ENCODE peak calls at places on chromosomes 3 and 15, in seven cellular contexts. M, Z, H, R, T, L and E are unnamed samples.

GRCh38 chr15:66452971-66453580 is 44.5 kb downstream of the SNAPC5 start:
- DNase-seq in Z (no peak), M (no peak), T (no peak), H (no peak), L (no peak), R (no peak), E (no peak)

GRCh38 chr15:55977225-55977624 is 16.2 kb downstream of the NEDD4 start:
- DNase-seq in T (no peak), M (peak), Z (peak), L (no peak), R (no peak), H (no peak), E (peak)

GRCh38 chr15:96561593-96561992 is 231.1 kb downstream of the NR2F2 start:
- DNase-seq in T (no peak), Z (no peak), L (no peak), M (no peak), H (no peak), R (no peak), E (no peak)

GRCh38 chr15:100669260-100669659 is 66.9 kb downstream of the ASB7 start:
- DNase-seq in H (no peak), L (no peak), R (no peak), Z (no peak), T (no peak), M (no peak), E (no peak)

GRCh38 chr15:64521726-64522164 is 61.4 kb downstream of the ZNF609 start:
- DNase-seq in T (peak), R (peak), M (peak), Z (peak), L (peak), H (no peak), E (peak)

GRCh38 chr3:62597481-62597880 is 224.1 kb upstream of the FEZF2 start:
- DNase-seq in H (no peak), R (no peak), M (no peak), L (no peak), Z (no peak), T (no peak), E (no peak)

GRCh38 chr3:150497956-150498355 is 48.3 kb downstream of the SERP1 start:
- DNase-seq in Z (peak), L (no peak), T (peak), M (peak), R (no peak), H (peak), E (peak)

GRCh38 chr3:9934235-9934621 is 594 bp downstream of the CRELD1 start:
- DNase-seq in Z (no peak), M (peak), T (no peak), L (peak), H (no peak), R (peak), E (no peak)

GRCh38 chr3:29144807-29145206 is 136.1 kb upstream of the RBMS3 start:
- DNase-seq in T (no peak), M (peak), Z (peak), H (no peak), R (no peak), L (no peak), E (peak)

GRCh38 chr3:187088701-187089100 is 50.6 kb downstream of the RPL39L start:
- DNase-seq in H (no peak), L (no peak), R (no peak), Z (no peak), M (no peak), T (no peak), E (no peak)

GRCh38 chr3:38168151-38168987 is 3.0 kb downstream of the OXSR1 start:
- DNase-seq in Z (peak), L (no peak), R (no peak), H (no peak), T (peak), M (peak), E (peak)

GRCh38 chr15:89625716-89626115 is 29.6 kb downstream of the KIF7 start:
- DNase-seq in Z (no peak), L (peak), H (no peak), T (no peak), R (no peak), M (no peak), E (no peak)

GRCh38 chr15:78437107-78437761 is 782 bp upstream of the IREB2 start:
- DNase-seq in H (no peak), R (no peak), L (peak), T (peak), Z (no peak), M (no peak), E (no peak)

GRCh38 chr3:126531051-126531330 is 7.0 kb downstream of the CHST13 start:
- DNase-seq in Z (no peak), T (no peak), R (no peak), L (no peak), H (no peak), M (no peak), E (no peak)

GRCh38 chr3:53949541-53949940 is 57.9 kb upstream of the SELENOK start:
- DNase-seq in T (no peak), H (no peak), M (no peak), Z (peak), L (no peak), R (no peak), E (no peak)

GRCh38 chr15:101025896-101026631 is 106.9 kb downstream of the LRRK1 start:
- DNase-seq in H (no peak), T (no peak), L (no peak), M (no peak), Z (no peak), R (no peak), E (no peak)

GRCh38 chr3:141929341-141929995 is 53.0 kb downstream of the ATP1B3 start:
- DNase-seq in H (no peak), Z (no peak), L (no peak), M (no peak), R (no peak), T (no peak), E (no peak)

GRCh38 chr3:150926328-150926727 is 21.1 kb upstream of the MINDY4B start:
- DNase-seq in H (no peak), Z (no peak), L (no peak), T (no peak), R (no peak), M (no peak), E (no peak)

GRCh38 chr3:144301863-144302262 is 330.2 kb downstream of the DIPK2A start:
- DNase-seq in L (no peak), M (no peak), Z (no peak), R (no peak), H (no peak), T (no peak), E (no peak)

GRCh38 chr3:128902426-128902825 is 23.0 kb downstream of the ACAD9 start:
- DNase-seq in Z (no peak), L (no peak), H (no peak), R (no peak), T (no peak), M (no peak), E (no peak)

GRCh38 chr3:29338981-29339833 is 58.3 kb downstream of the RBMS3 start:
- DNase-seq in R (no peak), M (peak), Z (peak), T (no peak), H (no peak), L (no peak), E (no peak)

GRCh38 chr3:75035146-75035545 is 420.7 kb upstream of the CNTN3 start:
- DNase-seq in L (no peak), Z (no peak), H (no peak), R (no peak), T (no peak), M (no peak), E (no peak)

GRCh38 chr15:57548835-57549234 is 42.9 kb upstream of the MYZAP start:
- DNase-seq in R (no peak), T (no peak), H (no peak), Z (no peak), L (no peak), M (no peak), E (no peak)

GRCh38 chr3:171187706-171188290 is 161.3 kb upstream of the SLC2A2 start:
- DNase-seq in R (peak), L (peak), Z (peak), T (peak), H (no peak), M (peak), E (peak)

GRCh38 chr15:45399381-45400212 is 21.3 kb upstream of the GATM start:
- DNase-seq in M (peak), H (peak), R (peak), Z (peak), L (peak), T (peak), E (peak)

GRCh38 chr15:56913241-56913640 is 5.2 kb upstream of the TCF12 start:
- DNase-seq in Z (peak), R (no peak), T (no peak), L (no peak), H (no peak), M (peak), E (no peak)

GRCh38 chr3:12959838-12960378 is 113.3 kb downstream of the IQSEC1 start:
- DNase-seq in R (no peak), Z (no peak), M (no peak), L (no peak), H (no peak), T (no peak), E (no peak)

GRCh38 chr3:44984335-44984734 is 8.3 kb downstream of the EXOSC7 start:
- DNase-seq in R (no peak), H (no peak), M (peak), T (no peak), Z (no peak), L (no peak), E (no peak)

GRCh38 chr15:66408254-66408653 is 21.5 kb downstream of the MAP2K1 start:
- DNase-seq in L (no peak), H (no peak), T (no peak), M (no peak), R (no peak), Z (no peak), E (no peak)

GRCh38 chr3:19149388-19149787 is 1.1 kb downstream of the KCNH8 start:
- DNase-seq in H (no peak), R (peak), M (peak), Z (peak), T (no peak), L (peak), E (peak)

GRCh38 chr15:46996331-46996730 is 721.0 kb upstream of the SEMA6D start:
- DNase-seq in Z (no peak), L (no peak), T (no peak), M (no peak), R (no peak), H (no peak), E (peak)

GRCh38 chr3:193788189-193788946 is 195.4 kb downstream of the OPA1 start:
- DNase-seq in Z (peak), T (no peak), R (peak), H (no peak), M (peak), L (peak), E (peak)

GRCh38 chr15:89662893-89663673 is 7.8 kb upstream of the KIF7 start:
- DNase-seq in L (no peak), R (no peak), Z (peak), H (peak), T (peak), M (peak), E (peak)

GRCh38 chr3:152790988-152791387 is 43.9 kb upstream of the P2RY1 start:
- DNase-seq in R (no peak), Z (no peak), H (no peak), T (no peak), M (no peak), L (no peak), E (no peak)

GRCh38 chr3:155676252-155676981 is 68.5 kb downstream of the PLCH1 start:
- DNase-seq in M (peak), Z (peak), H (no peak), L (no peak), T (peak), R (no peak), E (peak)

GRCh38 chr3:55364426-55364825 is 122.7 kb downstream of the WNT5A start:
- DNase-seq in R (no peak), H (no peak), M (no peak), L (no peak), T (no peak), Z (no peak), E (no peak)

GRCh38 chr3:141796436-141797166 is 33.4 kb downstream of the GRK7 start:
- DNase-seq in R (peak), L (no peak), T (no peak), M (peak), H (no peak), Z (peak), E (no peak)